ENCODE peak calls at places on chromosomes 1 and 21, in eight cellular contexts. S, M, U, Z, T, R, N and Y are unnamed samples.

GRCh38 chr1:19087737-19088594 is 122.1 kb downstream of the UBR4 start:
- DNase-seq in U (no peak), S (no peak), Z (no peak), N (no peak), R (no peak), T (no peak), M (no peak), Y (no peak)

GRCh38 chr1:228154021-228154684 is 4.4 kb downstream of the GJC2 start:
- DNase-seq in Z (no peak), N (no peak), S (no peak), T (no peak), R (no peak), U (no peak), M (no peak), Y (no peak)

GRCh38 chr1:77036560-77036959 is 169.3 kb downstream of the ST6GALNAC5 start:
- DNase-seq in S (no peak), N (no peak), M (peak; percentile 6), Z (no peak), R (no peak), T (peak; percentile 55), U (peak; percentile 36), Y (no peak)

GRCh38 chr21:42513985-42514882 is 582 bp downstream of the SLC37A1 start:
- DNase-seq in Z (no peak), U (no peak), R (peak; percentile 28), M (peak; percentile 25), T (peak; percentile 61), S (no peak), N (peak; percentile 77), Y (no peak)

GRCh38 chr1:45299981-45300668 is 26.6 kb upstream of the HPDL start:
- DNase-seq in U (peak; percentile 49), R (peak; percentile 50), S (no peak), T (peak; percentile 87), N (no peak), Z (no peak), M (peak; percentile 38), Y (no peak)

GRCh38 chr1:64675718-64676345 is 69.0 kb upstream of the RAVER2 start:
- DNase-seq in Z (no peak), M (no peak), R (peak; percentile 7), U (no peak), T (peak; percentile 19), N (no peak), S (no peak), Y (no peak)

GRCh38 chr1:111241797-111242196 is 14.3 kb downstream of the CHI3L2 start:
- DNase-seq in M (no peak), S (no peak), N (no peak), T (no peak), R (no peak), U (no peak), Z (peak; percentile 31), Y (no peak)

GRCh38 chr1:237774246-237774645 is 116.5 kb downstream of the ZP4 start:
- DNase-seq in N (no peak), U (no peak), M (no peak), T (no peak), R (no peak), S (no peak), Z (no peak), Y (no peak)

GRCh38 chr21:35940074-35940927 is 120.0 kb downstream of the SETD4 start:
- DNase-seq in R (peak; percentile 24), S (no peak), U (peak; percentile 60), N (no peak), Z (peak; percentile 90), T (peak; percentile 86), M (peak; percentile 18), Y (no peak)

GRCh38 chr1:55211456-55211855 is 3.7 kb downstream of the USP24 start:
- DNase-seq in U (no peak), N (no peak), T (no peak), R (no peak), Z (no peak), M (no peak), S (no peak), Y (no peak)

GRCh38 chr1:55211909-55212308 is 3.3 kb downstream of the USP24 start:
- DNase-seq in N (no peak), M (no peak), T (no peak), U (no peak), Z (no peak), S (no peak), R (no peak), Y (no peak)

GRCh38 chr1:55213029-55213884 is 1.9 kb downstream of the USP24 start:
- DNase-seq in T (no peak), N (no peak), Z (no peak), M (no peak), U (no peak), S (no peak), R (no peak), Y (no peak)

GRCh38 chr1:55213885-55214213 is 1.3 kb downstream of the USP24 start:
- DNase-seq in U (no peak), N (no peak), Z (no peak), R (no peak), S (no peak), T (peak; percentile 26), M (no peak), Y (no peak)

DNA sequence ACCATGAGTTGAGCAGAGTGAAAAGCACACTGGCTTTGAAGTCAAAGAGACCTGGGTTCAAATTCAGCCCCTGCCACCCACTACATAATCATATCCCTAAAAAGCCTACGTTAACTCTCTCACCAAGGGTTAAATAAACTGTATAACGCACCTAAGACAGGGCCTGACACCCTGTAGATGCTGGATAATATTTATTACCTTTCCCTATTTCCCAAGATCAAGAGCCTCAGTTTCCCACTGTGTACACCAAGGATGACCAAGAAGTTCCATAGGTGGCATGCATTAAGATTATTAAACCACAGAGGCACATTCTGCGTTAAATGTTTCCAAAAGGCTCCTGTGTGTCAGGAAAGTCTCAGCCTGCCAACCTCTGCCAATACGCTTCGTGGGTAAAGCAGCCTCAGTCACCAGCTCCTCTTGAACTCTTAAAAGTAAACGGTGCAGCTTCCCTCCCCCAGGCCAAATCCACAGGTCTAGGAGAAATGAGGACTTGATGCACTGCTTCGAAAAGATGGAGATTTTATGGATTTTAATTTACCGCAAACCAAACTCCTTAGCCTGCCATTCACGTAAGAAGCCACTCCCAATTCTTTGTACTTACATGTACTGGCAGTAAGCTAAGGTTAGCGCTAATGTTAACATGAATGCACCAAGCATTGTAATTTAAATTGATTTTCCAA is 2.7 kb downstream of the USP24 start:
- DNase-seq in R (no peak), M (no peak), Z (no peak), S (no peak), T (no peak), U (no peak), N (no peak), Y (no peak)
- H3K27ac ChIP-seq in R (no peak overlapping the region), M (peak overlapping the region; percentile 80), Z (peak overlapping the region; percentile 41), S (no peak overlapping the region), T (no peak overlapping the region), U (no peak overlapping the region), N (no peak overlapping the region), Y (peak overlapping the region; percentile 82)

DNA sequence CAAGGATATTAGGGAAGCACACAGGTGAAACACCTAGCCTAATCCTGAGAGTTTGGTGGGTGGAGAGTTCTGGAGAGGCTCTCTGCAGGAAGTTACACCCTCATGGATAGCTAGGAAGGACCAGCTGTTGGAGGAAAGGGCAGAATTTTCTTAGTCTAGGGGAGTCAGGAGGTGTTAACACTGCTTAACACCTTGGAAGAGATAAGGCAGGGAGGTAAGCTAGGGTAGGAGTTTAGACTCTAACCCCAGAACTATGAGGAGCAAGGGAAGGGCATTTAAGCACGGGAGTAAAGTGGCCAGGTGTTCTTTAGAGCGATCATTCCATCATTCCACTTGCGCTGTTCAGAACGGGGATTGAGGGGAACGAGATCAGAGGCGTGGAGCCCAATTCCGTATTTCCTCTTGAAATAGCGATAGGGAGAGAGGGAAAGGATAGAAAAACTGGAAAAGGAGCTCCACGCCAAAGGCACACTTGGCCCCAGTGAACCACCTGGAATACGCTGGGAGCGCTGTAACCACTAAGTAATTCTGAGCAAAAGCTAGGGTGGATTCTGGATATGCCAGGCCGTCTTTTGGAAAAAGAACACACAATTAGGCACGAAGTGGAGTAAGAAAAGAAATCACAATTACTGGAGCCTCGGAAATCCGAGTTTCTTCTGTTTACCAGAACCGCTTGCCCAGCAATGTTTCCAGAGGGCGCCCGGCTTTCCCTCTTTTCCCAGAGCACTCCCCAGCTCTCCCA is 1.5 kb upstream of the GPR137B start:
- DNase-seq in R (peak; percentile 30), T (no peak), Z (no peak), U (no peak), S (no peak), N (no peak), M (no peak), Y (no peak)
- H3K27ac ChIP-seq in R (peak overlapping the region; percentile 94), T (no peak overlapping the region), Z (no peak overlapping the region), U (no peak overlapping the region), S (no peak overlapping the region), N (no peak overlapping the region), M (no peak overlapping the region), Y (no peak overlapping the region)

GRCh38 chr1:10996100-10996499 is 16.4 kb upstream of the TARDBP start:
- DNase-seq in N (no peak), T (no peak), Z (no peak), U (no peak), S (no peak), M (no peak), R (no peak), Y (no peak)

DNA sequence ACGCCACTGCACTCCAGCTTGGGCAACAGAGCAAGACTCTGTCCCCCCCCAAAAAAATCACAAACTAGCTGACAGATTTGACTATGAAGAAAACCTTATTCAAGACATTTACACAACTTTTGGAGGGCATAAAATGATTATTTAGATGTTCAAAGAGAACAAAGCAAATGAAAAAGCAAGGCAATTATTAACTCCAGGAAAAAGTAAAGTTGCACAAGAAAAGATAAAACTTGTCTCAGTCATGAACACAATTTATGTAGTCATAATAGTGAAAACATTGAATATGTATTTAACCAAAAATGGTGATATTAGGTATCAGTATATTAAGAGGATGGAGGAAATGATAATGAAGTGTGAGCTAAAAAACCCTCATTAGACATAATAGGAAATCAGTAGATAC is 11.9 kb upstream of the TARDBP start:
- DNase-seq in S (no peak), M (no peak), U (no peak), R (no peak), T (no peak), N (no peak), Z (no peak), Y (no peak)
- H3K27ac ChIP-seq in S (no peak overlapping the region), M (no peak overlapping the region), U (no peak overlapping the region), R (no peak overlapping the region), T (no peak overlapping the region), N (no peak overlapping the region), Z (no peak overlapping the region), Y (no peak overlapping the region)

DNA sequence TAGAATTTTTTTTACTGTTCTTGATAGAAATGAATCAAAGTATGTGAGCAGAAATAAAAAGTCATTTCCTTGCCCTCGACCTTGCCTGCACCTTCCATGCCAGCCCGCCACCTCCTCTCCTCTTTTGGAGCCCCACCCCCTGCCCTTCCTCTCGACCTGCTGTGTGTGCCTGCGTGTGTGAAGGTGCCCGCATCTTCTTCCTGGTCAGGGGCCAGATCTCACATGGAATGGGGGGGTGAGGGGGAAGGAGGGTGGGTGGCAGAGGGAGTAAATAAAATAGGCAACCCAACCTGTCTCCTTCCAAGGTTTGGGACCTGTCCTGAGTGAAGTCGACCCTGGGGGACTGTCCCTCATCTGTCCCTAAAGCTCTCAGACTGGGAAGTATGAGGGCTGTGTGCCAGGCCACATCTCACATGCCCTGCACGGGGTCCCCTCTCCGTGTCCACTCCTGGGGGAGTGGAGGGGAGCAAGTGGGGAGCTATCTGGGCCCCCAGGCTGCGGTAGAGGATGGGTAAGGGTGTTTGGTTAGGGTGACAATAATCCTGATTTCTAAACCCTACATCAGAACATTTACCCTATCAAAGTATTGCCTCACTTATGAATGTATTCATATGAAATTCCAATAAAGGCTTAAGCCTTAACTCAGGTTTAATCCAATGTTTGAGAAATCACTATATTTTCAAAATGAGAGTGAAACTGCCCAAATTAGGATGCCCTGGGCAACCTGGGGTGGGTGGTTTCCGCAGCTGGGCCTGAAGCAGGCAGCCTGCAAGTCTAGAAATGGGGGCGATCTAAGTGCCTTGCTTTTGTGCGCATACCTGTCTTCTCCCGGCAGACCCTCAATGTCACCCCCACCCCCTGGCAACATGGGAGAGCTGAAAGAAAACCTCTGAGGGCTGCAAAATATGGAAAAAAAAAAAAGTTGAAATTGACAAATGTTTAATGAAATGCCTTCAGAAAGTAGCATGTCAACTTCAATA is 15.4 kb downstream of the AMPD2 start:
- DNase-seq in S (no peak), T (no peak), N (peak; percentile 69), Z (peak; percentile 60), R (no peak), U (no peak), M (no peak), Y (no peak)
- H3K27ac ChIP-seq in S (no peak overlapping the region), T (no peak overlapping the region), N (no peak overlapping the region), Z (no peak overlapping the region), R (peak overlapping the region; percentile 50), U (no peak overlapping the region), M (no peak overlapping the region), Y (no peak overlapping the region)